ENCODE peak calls at places on chromosomes 2 and 18, in eight cellular contexts. Y is HepG2, B is PC-9, F is GM23248, I is Karpas-422, A is astrocyte, H is neural progenitor cell, Q is IMR-90. M is an unnamed sample. For H4K20me1 and H3K36me3, the result is how much of the 10 kb centered on the place peaks cover.

GRCh38 chr2:47334356-47335136 is 68.4 kb upstream of the MSH2 start:
- DNase-seq in F (no peak), Q (no peak), B (no peak), H (peak), Y (no peak), I (no peak), A (no peak), M (no peak)

GRCh38 chr2:197360744-197361156 is 50.2 kb upstream of the ANKRD44 start:
- DNase-seq in Q (peak), B (no peak), F (peak), A (peak), I (no peak), H (no peak), Y (no peak), M (no peak)

GRCh38 chr2:145106293-145106692 is 586.4 kb upstream of the ZEB2 start:
- DNase-seq in F (no peak), B (no peak), H (no peak), Q (no peak), A (no peak), I (no peak), Y (no peak), M (no peak)

GRCh38 chr18:44093253-44093652 is 587.4 kb upstream of the SETBP1 start:
- DNase-seq in F (no peak), B (no peak), H (no peak), I (no peak), A (peak), Q (no peak), Y (no peak), M (no peak)

GRCh38 chr18:62170857-62171256 is 16.0 kb downstream of the PIGN start:
- DNase-seq in F (no peak), A (no peak), B (no peak), H (no peak), I (no peak), Q (no peak), Y (no peak), M (no peak)

GRCh38 chr2:237432484-237433092 is 18.6 kb upstream of the COL6A3 start:
- DNase-seq in Y (no peak), Q (peak), A (peak), F (peak), H (no peak), I (no peak), B (peak), M (no peak)

GRCh38 chr2:64311191-64311910 is 142.6 kb upstream of the LGALSL start:
- DNase-seq in F (no peak), A (no peak), Y (peak), H (no peak), I (no peak), B (no peak), Q (no peak), M (no peak)

GRCh38 chr18:78677483-78678317 is 301.9 kb upstream of the SALL3 start:
- DNase-seq in Y (no peak), H (no peak), Q (no peak), A (no peak), I (no peak), F (no peak), B (no peak), M (no peak)

GRCh38 chr18:72672364-72673151 is 128.4 kb upstream of the CBLN2 start:
- DNase-seq in H (peak), I (peak), B (no peak), F (peak), Q (peak), Y (peak), A (peak), M (peak)

GRCh38 chr2:218694405-218695145 is 16.1 kb upstream of the TTLL4 start:
- DNase-seq in A (peak), Q (peak), H (peak), I (no peak), Y (no peak), B (no peak), F (peak), M (no peak)

GRCh38 chr2:37676274-37676673 is 4.8 kb upstream of the CDC42EP3 start:
- DNase-seq in I (no peak), Y (no peak), A (peak), B (peak), F (peak), Q (peak), H (no peak), M (no peak)

GRCh38 chr2:40192864-40193669 is 258.8 kb downstream of the SLC8A1 start:
- DNase-seq in Y (no peak), F (peak), B (no peak), H (no peak), A (peak), I (no peak), Q (peak), M (no peak)

GRCh38 chr2:131152065-131152464 is 46.9 kb downstream of the PLEKHB2 start:
- DNase-seq in I (peak), Q (no peak), H (no peak), B (no peak), Y (no peak), F (no peak), A (no peak), M (peak)

GRCh38 chr2:157825885-157826284 is 50.2 kb downstream of the ACVR1 start:
- DNase-seq in F (peak), A (no peak), I (no peak), B (peak), Q (peak), Y (no peak), H (peak), M (no peak)

GRCh38 chr2:458431-458827 is 170.5 kb upstream of the ALKAL2 start:
- DNase-seq in H (peak), A (no peak), Y (no peak), Q (no peak), I (no peak), B (no peak), F (no peak), M (no peak)

GRCh38 chr2:230423851-230424458 is 8.0 kb downstream of the SP100 start:
- DNase-seq in B (no peak), Y (peak), H (no peak), I (no peak), F (peak), A (peak), Q (peak), M (no peak)

GRCh38 chr2:42929985-42930581 is 137.7 kb upstream of the HAAO start:
- DNase-seq in B (no peak), Q (peak), H (no peak), A (peak), I (no peak), Y (peak), F (peak), M (no peak)

GRCh38 chr2:190359896-190360376 is 16.5 kb downstream of the INPP1 start:
- DNase-seq in B (no peak), F (peak), I (no peak), H (peak), Q (peak), Y (peak), A (peak), M (no peak)

GRCh38 chr2:172658945-172659344 is 76.7 kb upstream of the RAPGEF4 start:
- DNase-seq in Q (no peak), I (no peak), A (no peak), Y (no peak), F (no peak), H (no peak), B (no peak), M (no peak)

GRCh38 chr18:48819781-48820482 is 130.8 kb downstream of the SMAD7 start:
- DNase-seq in Y (no peak), A (no peak), I (no peak), Q (no peak), B (no peak), H (no peak), F (no peak), M (no peak)

GRCh38 chr2:23027396-23027795 is 357.6 kb upstream of the KLHL29 start:
- DNase-seq in A (no peak), F (no peak), I (peak), H (no peak), Y (no peak), Q (no peak), B (no peak), M (no peak)

GRCh38 chr2:231321556-231322334 is 73.8 kb upstream of the B3GNT7 start:
- DNase-seq in A (no peak), I (peak), H (no peak), Y (no peak), F (no peak), B (no peak), Q (no peak), M (no peak)

GRCh38 chr2:118089015-118089800 is 937 bp downstream of the INSIG2 start:
- DNase-seq in A (peak), Q (peak), Y (peak), I (no peak), B (peak), H (peak), F (peak), M (peak)

GRCh38 chr2:5409925-5410360 is 282.2 kb upstream of the SOX11 start:
- DNase-seq in I (no peak), B (no peak), A (no peak), Y (no peak), H (peak), F (no peak), Q (no peak), M (no peak)

GRCh38 chr2:27638709-27639108 is 9.9 kb downstream of the GPN1 start:
- DNase-seq in Q (peak), Y (no peak), F (peak), A (peak), B (no peak), I (no peak), H (no peak), M (no peak)

GRCh38 chr2:187994464-187995331 is 297.0 kb upstream of the GULP1 start:
- DNase-seq in F (peak), H (no peak), B (no peak), Q (peak), A (peak), Y (no peak), I (no peak), M (no peak)

GRCh38 chr2:36368438-36368837 is 12.9 kb downstream of the CRIM1 start:
- DNase-seq in B (peak), Y (no peak), I (no peak), A (no peak), H (no peak), F (no peak), Q (no peak), M (no peak)

GRCh38 chr2:36369163-36369562 is 13.6 kb downstream of the CRIM1 start:
- DNase-seq in F (no peak), Q (no peak), A (no peak), B (no peak), H (no peak), Y (no peak), I (no peak), M (no peak)

GRCh38 chr2:36369711-36370110 is 14.1 kb downstream of the CRIM1 start:
- DNase-seq in A (no peak), Q (no peak), Y (no peak), B (peak), I (no peak), H (no peak), F (no peak), M (no peak)

GRCh38 chr2:36367497-36368353 is 12.1 kb downstream of the CRIM1 start:
- DNase-seq in F (peak), H (peak), A (no peak), Q (no peak), Y (peak), B (peak), I (no peak), M (no peak)

DNA sequence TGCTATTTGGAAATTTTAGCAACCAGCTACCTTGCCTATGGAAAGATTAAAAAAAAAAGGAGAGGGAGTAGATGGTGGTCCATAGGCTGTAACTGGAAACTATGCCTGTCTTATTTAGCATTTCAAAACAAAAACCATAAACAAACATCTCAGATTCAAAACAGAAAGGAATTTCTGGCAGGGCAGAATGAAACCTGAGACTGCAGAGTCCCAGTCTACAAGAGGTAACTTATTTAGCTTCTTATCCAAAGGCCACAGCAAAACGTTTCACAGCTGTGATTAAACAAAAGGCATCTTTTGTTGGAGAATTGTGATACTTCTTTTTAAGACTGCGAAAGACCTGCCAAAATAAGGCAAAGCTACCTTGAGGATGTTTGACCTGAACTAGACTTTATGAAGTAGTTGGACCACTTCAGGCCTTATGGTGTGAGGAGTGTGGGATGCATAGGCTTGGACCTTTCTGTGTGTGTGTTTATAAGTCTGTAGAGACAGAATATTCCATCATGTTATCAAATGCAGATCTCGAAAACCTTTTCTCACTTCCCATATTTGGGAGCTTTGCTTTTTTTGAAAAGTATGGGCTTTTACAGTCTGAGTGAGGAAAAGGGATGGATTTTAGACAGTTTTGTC is 11.0 kb downstream of the CRIM1 start:
- DNase-seq in A (no peak), B (peak), H (no peak), I (no peak), Q (no peak), F (no peak), Y (no peak), M (no peak)
- H4K20me1 ChIP-seq in A (half or more), B (under half), H (under half), I (under half), Q (half or more), F (under half), Y (half or more), M (under half)

GRCh38 chr2:85907671-85908157 is 18.9 kb upstream of the ST3GAL5 start:
- DNase-seq in Q (peak), H (no peak), B (no peak), I (no peak), A (peak), Y (no peak), F (peak), M (no peak)

GRCh38 chr2:85905891-85906290 is 17.1 kb upstream of the ST3GAL5 start:
- DNase-seq in F (no peak), Q (no peak), A (no peak), I (no peak), H (no peak), Y (no peak), B (no peak), M (no peak)

GRCh38 chr2:85908506-85908905 is 19.7 kb upstream of the ST3GAL5 start:
- DNase-seq in A (no peak), H (no peak), I (no peak), B (no peak), Q (no peak), F (no peak), Y (peak), M (no peak)

GRCh38 chr2:85905187-85905666 is 16.4 kb upstream of the ST3GAL5 start:
- DNase-seq in I (no peak), F (peak), B (no peak), Q (peak), H (peak), Y (no peak), A (peak), M (no peak)

GRCh38 chr2:85906748-85907147 is 18.0 kb upstream of the ST3GAL5 start:
- DNase-seq in I (no peak), Y (no peak), B (no peak), F (no peak), A (no peak), Q (no peak), H (no peak), M (no peak)
- H3K36me3 ChIP-seq in I (under half), Y (under half), B (under half), F (under half), A (under half), Q (under half), H (under half), M (under half)

GRCh38 chr2:105809723-105810122 is 65.0 kb downstream of the NCK2 start:
- DNase-seq in F (no peak), A (no peak), Q (no peak), Y (no peak), B (no peak), I (no peak), H (no peak), M (no peak)
- H4K20me1 ChIP-seq in F (under half), A (half or more), Q (half or more), Y (under half), B (under half), I (under half), H (half or more), M (under half)

GRCh38 chr2:189203177-189203799 is 23.7 kb upstream of the COL5A2 start:
- DNase-seq in I (no peak), H (no peak), F (no peak), B (no peak), A (no peak), Y (no peak), Q (no peak), M (no peak)
- H3K36me3 ChIP-seq in I (under half), H (under half), F (under half), B (under half), A (under half), Y (under half), Q (under half), M (under half)

DNA sequence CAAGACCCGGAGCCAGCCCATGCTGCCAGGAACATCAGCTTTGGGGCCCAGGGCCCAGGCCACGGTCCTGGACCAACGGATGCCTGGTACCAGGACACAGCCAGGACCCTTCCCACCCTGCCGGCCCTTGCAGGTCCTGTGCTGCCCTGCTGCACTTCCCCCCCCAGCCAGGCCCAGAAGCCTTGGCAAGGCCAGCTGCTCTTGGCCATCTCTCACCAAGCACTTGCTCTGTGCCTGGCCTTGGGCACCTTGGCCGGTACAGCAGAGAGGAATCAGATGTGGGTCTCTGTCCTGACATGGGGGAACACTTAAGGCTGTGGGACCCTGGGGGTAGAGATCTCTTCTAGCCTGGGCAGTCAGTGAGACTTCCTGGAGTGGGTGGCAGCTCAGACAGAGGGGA is 28.9 kb downstream of the BIN1 start:
- DNase-seq in Q (no peak), A (no peak), I (no peak), B (no peak), Y (no peak), F (no peak), H (no peak), M (no peak)
- H4K20me1 ChIP-seq in Q (under half), A (half or more), I (under half), B (under half), Y (under half), F (under half), H (under half), M (under half)

GRCh38 chr2:69089244-69089643 is 76.3 kb downstream of the ANTXR1 start:
- DNase-seq in H (no peak), F (peak), A (no peak), Y (no peak), Q (peak), I (no peak), B (peak), M (no peak)
- H3K36me3 ChIP-seq in H (under half), F (under half), A (under half), Y (under half), Q (under half), I (under half), B (under half), M (under half)

DNA sequence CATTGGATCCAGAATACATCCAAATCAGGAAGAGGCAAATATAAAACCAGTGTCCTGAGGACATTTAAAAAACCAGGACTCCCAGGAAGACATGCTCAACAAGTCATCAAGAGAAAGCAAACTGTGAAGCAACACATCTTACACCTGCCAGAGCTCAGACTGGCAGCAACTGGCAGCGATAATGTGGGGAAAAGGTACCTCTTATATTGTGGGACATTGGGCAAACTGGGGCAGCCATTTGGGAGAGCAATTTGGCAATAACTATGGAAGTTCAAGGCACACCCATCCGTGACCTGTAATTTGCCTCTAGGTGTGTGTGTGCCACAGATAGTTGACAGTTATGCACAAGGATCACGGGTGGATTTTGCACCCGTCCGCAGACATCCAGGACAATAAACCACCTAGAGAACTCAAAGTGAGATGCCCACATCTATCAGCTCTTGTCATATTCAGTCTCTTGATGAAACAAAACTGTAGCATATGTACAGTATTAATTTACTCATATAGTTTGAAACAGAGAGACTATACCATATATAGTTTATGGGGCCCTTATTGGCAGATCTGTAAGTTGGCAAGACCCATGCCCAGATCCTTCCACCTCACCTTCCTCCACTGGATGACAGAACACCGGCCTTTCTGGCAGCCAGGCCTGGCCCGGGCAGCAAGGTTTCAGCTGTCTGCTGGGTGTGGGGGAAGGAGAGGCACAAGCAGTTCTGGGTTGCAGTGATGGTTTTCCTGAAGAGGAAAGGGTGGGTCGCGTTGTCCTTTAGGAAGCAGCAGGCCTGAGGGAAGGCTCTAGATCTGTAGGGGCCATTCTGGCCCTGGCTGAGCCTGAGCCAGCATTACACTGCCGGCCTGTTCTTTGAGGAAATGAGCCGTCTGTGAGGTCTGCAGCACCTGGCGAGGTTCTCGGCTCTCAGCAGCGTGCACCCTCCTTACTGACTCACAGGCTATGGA is 18.8 kb downstream of the HJURP start:
- DNase-seq in I (no peak), F (no peak), Y (no peak), Q (no peak), H (no peak), A (no peak), B (no peak), M (no peak)
- H4K20me1 ChIP-seq in I (under half), F (under half), Y (under half), Q (under half), H (half or more), A (under half), B (under half), M (under half)

GRCh38 chr2:222912117-222912516 is 51.3 kb downstream of the ACSL3 start:
- DNase-seq in H (no peak), B (no peak), F (peak), A (peak), Y (no peak), Q (peak), I (peak), M (peak)
- H3K36me3 ChIP-seq in H (under half), B (half or more), F (under half), A (under half), Y (half or more), Q (under half), I (under half), M (under half)

M was measured in OCI-LY7.